ENCODE peak calls at places on chromosome 17, in seven cellular contexts. F is AG04450, H is progenitor cell of endocrine pancreas, V is fibroblast of pulmonary artery, X is WERI-Rb-1, I is cardiac fibroblast, O is astrocyte. M is an unnamed sample.

GRCh38 chr17:15262291-15263205 is 2.6 kb downstream of the PMP22 start:
- DNase-seq in X (peak), V (peak), O (peak), I (peak), F (peak), H (peak), M (no peak)

GRCh38 chr17:76243826-76244679 is 3.8 kb upstream of the RNF157 start:
- DNase-seq in X (no peak), F (no peak), H (no peak), V (no peak), O (no peak), I (no peak), M (no peak)

GRCh38 chr17:60630352-60630751 is 30.4 kb downstream of the PPM1D start:
- DNase-seq in I (peak), X (no peak), O (no peak), H (no peak), F (no peak), V (peak), M (no peak)

GRCh38 chr17:52158450-52159042 is at the start of gene CA10:
- DNase-seq in F (no peak), I (no peak), O (no peak), V (no peak), X (peak), H (peak), M (peak)

GRCh38 chr17:55487727-55488436 is 23.4 kb downstream of the SMIM36 start:
- DNase-seq in X (no peak), H (no peak), F (no peak), O (no peak), I (peak), V (peak), M (no peak)

GRCh38 chr17:44672479-44673093 is 16.3 kb downstream of the MEIOC start:
- DNase-seq in F (no peak), H (no peak), V (peak), X (no peak), O (no peak), I (peak), M (no peak)

GRCh38 chr17:70276931-70277330 is 107.6 kb downstream of the KCNJ2 start:
- DNase-seq in I (no peak), O (peak), V (no peak), X (no peak), H (no peak), F (no peak), M (no peak)

GRCh38 chr17:2087597-2088211 is 32.8 kb downstream of the HIC1 start:
- DNase-seq in I (peak), V (peak), O (peak), X (no peak), H (no peak), F (no peak), M (no peak)

GRCh38 chr17:64131606-64132270 is 1.8 kb upstream of the ERN1 start:
- DNase-seq in F (no peak), X (no peak), H (no peak), I (no peak), V (no peak), O (no peak), M (no peak)

GRCh38 chr17:47192549-47192948 is 3.5 kb upstream of the CDC27 start:
- DNase-seq in H (no peak), I (no peak), F (no peak), V (no peak), X (no peak), O (peak), M (no peak)

GRCh38 chr17:79836952-79837887 is 2.0 kb downstream of the CBX4 start:
- DNase-seq in O (peak), V (peak), H (peak), F (no peak), I (peak), X (no peak), M (no peak)

GRCh38 chr17:72715906-72716572 is 376.4 kb downstream of the SLC39A11 start:
- DNase-seq in H (no peak), X (no peak), V (peak), F (peak), O (peak), I (peak), M (no peak)

GRCh38 chr17:49434821-49435581 is 20.3 kb upstream of the PHB1 start:
- DNase-seq in I (peak), H (peak), F (no peak), X (peak), V (peak), O (peak), M (no peak)

GRCh38 chr17:1644493-1645206 is 882 bp downstream of the SCARF1 start:
- DNase-seq in I (no peak), X (no peak), F (no peak), H (no peak), V (peak), O (no peak), M (no peak)

GRCh38 chr17:27203241-27203640 is 90.7 kb upstream of the WSB1 start:
- DNase-seq in H (no peak), F (no peak), I (no peak), V (no peak), X (no peak), O (no peak), M (no peak)

GRCh38 chr17:20266806-20267458 is 200.4 kb downstream of the LGALS9B start:
- DNase-seq in V (peak), X (no peak), H (no peak), I (peak), O (peak), F (peak), M (no peak)

GRCh38 chr17:20263595-20263994 is 203.7 kb downstream of the LGALS9B start:
- DNase-seq in O (peak), F (no peak), I (peak), H (no peak), X (no peak), V (peak), M (no peak)

GRCh38 chr17:20259668-20260067 is 207.7 kb downstream of the LGALS9B start:
- DNase-seq in V (no peak), O (no peak), F (no peak), X (no peak), H (no peak), I (no peak), M (no peak)

GRCh38 chr17:20264996-20265395 is 202.3 kb downstream of the LGALS9B start:
- DNase-seq in X (no peak), H (no peak), O (no peak), F (no peak), V (no peak), I (no peak), M (no peak)

GRCh38 chr17:20262116-20262977 is 205.0 kb downstream of the LGALS9B start:
- DNase-seq in X (no peak), H (no peak), O (no peak), F (no peak), V (no peak), I (no peak), M (no peak)
- TF ChIP-seq CTCF in X (no peak), H (no peak), O (no peak), F (no peak), V (no peak), I (no peak), M (no peak)

GRCh38 chr17:78448356-78448993 is 70.0 kb downstream of the PGS1 start:
- DNase-seq in H (no peak), O (no peak), V (no peak), I (no peak), X (peak), F (no peak), M (no peak)
- TF ChIP-seq CTCF in H (peak), O (no peak), V (peak), I (peak), X (peak), F (peak), M (peak)

GRCh38 chr17:74089869-74090464 is 113.5 kb upstream of the RPL38 start:
- DNase-seq in F (no peak), V (peak), X (peak), H (peak), I (peak), O (peak), M (no peak)

GRCh38 chr17:74083321-74083720 is 120.2 kb upstream of the RPL38 start:
- DNase-seq in F (no peak), O (no peak), I (no peak), H (no peak), V (no peak), X (no peak), M (no peak)

GRCh38 chr17:74080936-74081335 is 122.5 kb upstream of the RPL38 start:
- DNase-seq in I (no peak), V (no peak), F (no peak), X (no peak), H (no peak), O (no peak), M (no peak)

GRCh38 chr17:74086992-74087391 is 116.5 kb upstream of the RPL38 start:
- DNase-seq in F (no peak), I (no peak), H (no peak), O (no peak), V (no peak), X (peak), M (no peak)

GRCh38 chr17:74085434-74085833 is 118.0 kb upstream of the RPL38 start:
- DNase-seq in V (no peak), X (peak), I (no peak), F (no peak), O (no peak), H (no peak), M (no peak)
- TF ChIP-seq CTCF in V (peak), X (peak), I (no peak), F (no peak), O (no peak), H (peak), M (peak)

GRCh38 chr17:4968166-4968915 is 724 bp upstream of the SPAG7 start:
- DNase-seq in F (no peak), X (peak), V (no peak), O (no peak), H (peak), I (no peak), M (no peak)
- TF ChIP-seq CTCF in F (no peak), X (no peak), V (no peak), O (no peak), H (no peak), I (no peak), M (peak)

DNA sequence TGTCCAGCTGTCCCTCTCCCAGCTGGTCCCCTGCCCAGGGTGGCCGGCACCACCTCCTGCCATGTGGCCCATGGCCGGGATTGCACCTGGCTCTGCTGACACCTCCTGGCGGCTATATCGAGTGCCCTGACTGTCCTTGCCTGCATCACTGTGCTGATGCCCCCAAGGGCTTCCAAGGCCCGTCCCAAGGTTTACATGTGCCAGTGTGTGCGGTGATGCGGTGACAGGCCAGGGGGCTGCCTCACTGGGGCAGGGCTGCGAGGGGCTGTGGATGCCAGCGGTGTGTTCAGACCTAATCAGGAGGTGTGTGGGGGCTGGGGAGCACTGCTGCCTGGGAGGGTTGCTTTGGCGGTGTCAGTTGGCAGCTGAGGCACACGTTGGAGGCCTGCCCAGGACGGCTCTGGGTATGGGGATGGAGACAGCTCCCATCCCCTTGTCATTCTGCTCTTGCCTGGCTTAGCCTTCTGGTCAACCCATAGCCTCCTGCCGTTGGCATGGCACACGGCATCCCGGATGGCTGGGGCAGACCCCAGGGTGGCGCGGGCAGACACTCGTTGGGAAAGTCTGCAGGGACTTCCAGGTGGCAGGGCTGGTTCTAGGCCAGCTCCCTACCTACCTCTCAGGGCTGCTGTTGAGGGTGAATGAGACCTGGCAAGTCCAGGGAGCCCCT is 5.5 kb downstream of the MAP2K3 start:
- DNase-seq in H (no peak), X (no peak), I (peak), V (no peak), O (no peak), F (no peak), M (no peak)
- TF ChIP-seq CTCF in H (no peak), X (no peak), I (no peak), V (no peak), O (no peak), F (no peak), M (peak)

GRCh38 chr17:59558039-59558438 is 7.4 kb upstream of the DHX40 start:
- DNase-seq in F (no peak), H (no peak), O (no peak), V (no peak), I (no peak), X (no peak), M (no peak)

GRCh38 chr17:59561042-59561441 is 4.4 kb upstream of the DHX40 start:
- DNase-seq in O (no peak), H (no peak), F (no peak), V (peak), I (peak), X (peak), M (no peak)

GRCh38 chr17:59558953-59559352 is 6.5 kb upstream of the DHX40 start:
- DNase-seq in F (no peak), I (peak), H (no peak), O (no peak), V (peak), X (no peak), M (no peak)
- TF ChIP-seq CTCF in F (peak), I (peak), H (peak), O (no peak), V (peak), X (peak), M (peak)

DNA sequence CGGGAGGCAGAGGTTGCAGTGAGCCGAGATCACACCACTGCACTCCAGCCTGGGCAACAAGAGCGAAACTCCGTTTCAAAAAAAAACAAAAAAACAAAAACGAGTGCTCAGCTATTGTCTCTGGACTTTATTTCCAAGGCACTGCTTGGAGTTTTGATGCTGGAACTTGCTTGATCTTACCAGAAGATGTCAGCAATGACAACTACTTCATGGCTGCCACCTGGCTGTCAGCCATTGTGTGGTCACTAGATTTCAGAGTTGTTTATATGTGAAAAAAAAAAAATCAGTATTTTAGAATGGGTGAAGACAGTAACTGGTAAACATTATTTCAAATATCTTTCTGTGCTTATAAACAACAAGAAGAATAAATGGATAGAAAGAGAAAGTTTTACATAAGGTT is 26.3 kb upstream of the OR4D1 start:
- DNase-seq in V (peak), H (no peak), I (peak), O (peak), X (peak), F (no peak), M (no peak)
- TF ChIP-seq CTCF in V (peak), H (peak), I (peak), O (peak), X (peak), F (no peak), M (peak)

GRCh38 chr17:82230627-82231311 is 1.9 kb downstream of the SLC16A3 start:
- DNase-seq in X (no peak), O (peak), V (peak), I (peak), F (no peak), H (peak), M (no peak)
- TF ChIP-seq CTCF in X (no peak), O (peak), V (peak), I (peak), F (peak), H (peak), M (peak)

GRCh38 chr17:73820686-73821448 is 176.6 kb upstream of the SDK2 start:
- DNase-seq in O (peak), I (peak), F (no peak), H (no peak), X (peak), V (no peak), M (no peak)
- TF ChIP-seq CTCF in O (no peak), I (no peak), F (no peak), H (peak), X (peak), V (no peak), M (peak)

GRCh38 chr17:34584805-34585416 is 5.5 kb downstream of the TMEM132E start:
- DNase-seq in H (no peak), I (peak), V (peak), F (no peak), X (peak), O (peak), M (peak)
- TF ChIP-seq CTCF in H (no peak), I (no peak), V (peak), F (peak), X (peak), O (no peak), M (peak)

M was measured in chondrocyte.